ENCODE peak calls at places on chromosomes 16 and 17, in six cellular contexts. D, Y, A, B, T and E are unnamed samples.

GRCh38 chr16:50547340-50547865 is 793 bp upstream of the NKD1 start:
- DNase-seq in D (peak), Y (peak), A (peak), B (peak), T (peak), E (no peak)

GRCh38 chr17:78497115-78497540 is 80.1 kb downstream of the DNAH17 start:
- DNase-seq in D (peak), Y (peak), A (peak), B (peak), T (no peak), E (peak)

GRCh38 chr17:5508855-5509254 is 22.5 kb downstream of the MIS12 start:
- DNase-seq in D (no peak), Y (no peak), A (peak), B (no peak), T (no peak), E (peak)

GRCh38 chr17:42266918-42267766 is 9.0 kb downstream of the STAT5B start:
- DNase-seq in D (peak), Y (peak), A (no peak), B (no peak), T (no peak), E (peak)

GRCh38 chr16:10930755-10931093 is 11.5 kb downstream of the DEXI start:
- DNase-seq in D (no peak), Y (no peak), A (no peak), B (no peak), T (no peak), E (no peak)

GRCh38 chr17:47423406-47424295 is 99.9 kb downstream of the EFCAB13 start:
- DNase-seq in D (no peak), Y (peak), A (no peak), B (no peak), T (no peak), E (no peak)

GRCh38 chr16:85480727-85481101 is 132.4 kb upstream of the GSE1 start:
- DNase-seq in D (no peak), Y (no peak), A (no peak), B (peak), T (no peak), E (no peak)

GRCh38 chr17:77887464-77888241 is 70.8 kb upstream of the TNRC6C start:
- DNase-seq in D (peak), Y (peak), A (peak), B (peak), T (no peak), E (peak)

GRCh38 chr17:79981661-79982101 is 54.0 kb downstream of the TBC1D16 start:
- DNase-seq in D (no peak), Y (no peak), A (no peak), B (no peak), T (no peak), E (no peak)

GRCh38 chr17:74485012-74485743 is 18.7 kb downstream of the CD300A start:
- DNase-seq in D (peak), Y (no peak), A (no peak), B (no peak), T (no peak), E (no peak)

GRCh38 chr16:81004646-81005353 is 1.9 kb downstream of the CMC2 start:
- DNase-seq in D (no peak), Y (peak), A (peak), B (peak), T (no peak), E (peak)

GRCh38 chr16:64392456-64392855 is 729.4 kb downstream of the CDH11 start:
- DNase-seq in D (no peak), Y (no peak), A (no peak), B (no peak), T (no peak), E (no peak)

GRCh38 chr17:37678036-37678435 is 34.8 kb upstream of the DDX52 start:
- DNase-seq in D (no peak), Y (no peak), A (no peak), B (no peak), T (no peak), E (no peak)

GRCh38 chr17:82407255-82407654 is 10.9 kb upstream of the HEXD start:
- DNase-seq in D (no peak), Y (no peak), A (no peak), B (no peak), T (no peak), E (peak)

GRCh38 chr16:30063893-30064745 is 1.4 kb upstream of the ALDOA start:
- DNase-seq in D (peak), Y (peak), A (peak), B (peak), T (peak), E (peak)

GRCh38 chr16:85094176-85094805 is 18.0 kb downstream of the CIBAR2 start:
- DNase-seq in D (no peak), Y (no peak), A (no peak), B (no peak), T (no peak), E (no peak)

GRCh38 chr17:6514371-6514770 is 42.0 kb downstream of the PITPNM3 start:
- DNase-seq in D (no peak), Y (no peak), A (no peak), B (no peak), T (no peak), E (no peak)

GRCh38 chr16:47144559-47144877 is 773 bp upstream of the NETO2 start:
- DNase-seq in D (no peak), Y (no peak), A (no peak), B (no peak), T (no peak), E (no peak)
- TF ChIP-seq BHLHE40 in D (no peak), Y (no peak), A (no peak), B (no peak), T (no peak), E (no peak)

DNA sequence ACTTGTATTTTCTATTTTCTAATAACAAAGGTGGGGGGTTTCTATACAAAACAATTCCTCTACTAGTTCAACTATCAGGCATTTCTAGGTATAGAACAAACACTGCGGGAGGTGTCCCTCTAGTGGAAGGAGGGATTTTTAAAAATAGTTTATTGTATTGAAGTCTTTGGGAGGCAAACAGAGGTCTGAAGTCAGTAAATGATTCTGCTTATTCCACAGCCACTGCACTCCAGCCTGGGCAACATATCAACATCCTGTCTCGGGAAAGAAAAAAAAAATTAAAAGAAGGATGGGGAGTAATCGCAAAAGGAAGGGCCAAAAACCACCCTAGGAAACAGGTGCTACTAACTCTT is 648 bp upstream of the ERCC4 start:
- DNase-seq in D (peak), Y (peak), A (peak), B (peak), T (no peak), E (peak)
- TF ChIP-seq BHLHE40 in D (no peak), Y (no peak), A (no peak), B (no peak), T (no peak), E (no peak)

DNA sequence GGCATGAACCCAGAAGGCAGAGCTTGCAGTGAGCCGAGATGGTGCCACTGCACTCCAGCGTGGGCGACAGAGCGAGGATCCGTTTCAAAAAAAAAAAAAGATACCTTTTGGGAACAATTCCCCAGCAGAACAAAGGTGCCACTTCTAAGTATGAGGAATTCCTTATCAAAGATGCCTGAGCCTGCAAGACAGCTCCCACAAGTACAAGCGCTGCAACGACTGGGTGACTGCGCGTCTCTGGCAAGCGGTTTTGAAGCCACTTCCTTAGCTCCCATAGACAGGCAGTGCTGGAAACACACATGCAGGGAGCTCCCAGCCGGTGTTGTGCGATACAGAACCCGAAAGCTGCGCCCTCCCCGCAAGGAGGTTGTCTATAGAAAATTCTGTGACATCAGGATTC is 60.5 kb downstream of the ADCY9 start:
- DNase-seq in D (no peak), Y (no peak), A (no peak), B (no peak), T (no peak), E (no peak)
- TF ChIP-seq BHLHE40 in D (no peak), Y (no peak), A (no peak), B (no peak), T (no peak), E (no peak)

GRCh38 chr16:54316095-54316494 is 29.5 kb upstream of the IRX3 start:
- DNase-seq in D (no peak), Y (no peak), A (no peak), B (no peak), T (no peak), E (no peak)
- TF ChIP-seq BHLHE40 in D (no peak), Y (no peak), A (no peak), B (no peak), T (no peak), E (no peak)

DNA sequence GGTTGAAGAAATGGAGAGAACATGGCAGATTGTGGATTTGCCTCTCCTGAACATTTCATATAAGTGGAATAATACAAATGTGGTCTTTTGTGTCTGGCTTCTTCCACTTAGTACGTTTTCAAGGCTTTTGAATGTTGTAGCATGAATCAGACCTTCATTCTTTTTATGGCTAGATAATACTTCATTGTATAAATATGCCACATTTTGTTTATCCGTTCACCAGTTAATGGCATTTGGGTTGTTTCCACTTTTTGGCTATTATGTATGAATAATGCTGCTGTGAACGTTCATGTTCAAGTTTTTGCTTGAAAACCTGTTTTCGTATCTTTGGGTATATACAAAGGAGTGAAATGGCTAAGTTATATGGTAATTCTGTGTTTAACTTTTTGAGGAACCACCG is 130.4 kb downstream of the TANC2 start:
- DNase-seq in D (no peak), Y (no peak), A (no peak), B (no peak), T (no peak), E (peak)
- TF ChIP-seq BHLHE40 in D (no peak), Y (no peak), A (no peak), B (no peak), T (no peak), E (no peak)

GRCh38 chr16:57994778-57995177 is 5.7 kb downstream of the ZNF319 start:
- DNase-seq in D (peak), Y (no peak), A (peak), B (peak), T (no peak), E (peak)
- TF ChIP-seq BHLHE40 in D (no peak), Y (no peak), A (no peak), B (no peak), T (no peak), E (no peak)